ENCODE peak calls at places on chromosomes 5 and 9, in six cellular contexts. M is GM23338, Y is breast epithelium, V is stomach, S is glutamatergic neuron, N is uterus. O is an unnamed sample.

GRCh38 chr5:168679515-168679920 is 100.3 kb upstream of the PANK3 start:
- DNase-seq in N (peak), M (peak), V (peak), S (peak), Y (peak), O (peak)

GRCh38 chr5:176486189-176486757 is 38.1 kb downstream of the FAF2 start:
- DNase-seq in Y (no peak), V (no peak), S (no peak), N (no peak), M (peak), O (no peak)

GRCh38 chr5:141382469-141383294 is at the start of gene PCDHGA7:
- DNase-seq in N (no peak), V (no peak), M (no peak), S (no peak), Y (no peak), O (no peak)

GRCh38 chr5:116176124-116176523 is 91.3 kb downstream of the COMMD10 start:
- DNase-seq in M (no peak), S (no peak), V (no peak), N (no peak), Y (no peak), O (no peak)

GRCh38 chr5:42691413-42691861 is 65.2 kb upstream of the CCDC152 start:
- DNase-seq in M (no peak), Y (no peak), N (no peak), V (no peak), S (no peak), O (no peak)

GRCh38 chr5:39794511-39794910 is 369.7 kb upstream of the DAB2 start:
- DNase-seq in Y (no peak), V (no peak), M (no peak), N (no peak), S (no peak), O (no peak)

GRCh38 chr9:23215688-23216087 is 610.4 kb downstream of the ELAVL2 start:
- DNase-seq in M (no peak), N (no peak), Y (no peak), S (no peak), V (no peak), O (no peak)

GRCh38 chr5:38591450-38591849 is 35.0 kb upstream of the LIFR start:
- DNase-seq in S (no peak), V (no peak), Y (no peak), N (no peak), M (no peak), O (no peak)

GRCh38 chr9:31799953-31800609 is 584.4 kb upstream of the ACO1 start:
- DNase-seq in N (no peak), Y (no peak), S (no peak), V (no peak), M (peak), O (peak)

GRCh38 chr5:92886751-92887150 is 694.3 kb downstream of the NR2F1-AS1 start:
- DNase-seq in M (no peak), V (no peak), Y (no peak), N (no peak), S (no peak), O (no peak)

GRCh38 chr9:4475301-4475700 is 15.0 kb upstream of the SLC1A1 start:
- DNase-seq in V (no peak), S (no peak), M (no peak), Y (no peak), N (no peak), O (no peak)

GRCh38 chr5:74370168-74370567 is 270.4 kb downstream of the ENC1 start:
- DNase-seq in S (no peak), M (no peak), N (no peak), V (no peak), Y (no peak), O (no peak)

GRCh38 chr5:5387192-5387591 is 35.3 kb upstream of the ICE1 start:
- DNase-seq in V (no peak), S (no peak), N (no peak), Y (no peak), M (no peak), O (no peak)

GRCh38 chr9:91978739-91979414 is 28.8 kb upstream of the ROR2 start:
- DNase-seq in M (peak), V (peak), S (peak), N (no peak), Y (no peak), O (peak)

GRCh38 chr5:74143151-74143550 is 497.4 kb downstream of the ENC1 start:
- DNase-seq in Y (no peak), V (no peak), N (no peak), S (no peak), M (no peak), O (no peak)

GRCh38 chr5:176514244-176514918 is 22.8 kb downstream of the RNF44 start:
- DNase-seq in V (no peak), M (no peak), Y (no peak), S (no peak), N (no peak), O (no peak)

GRCh38 chr9:89422151-89422918 is 75.6 kb downstream of the SEMA4D start:
- DNase-seq in S (no peak), N (no peak), V (no peak), M (no peak), Y (no peak), O (no peak)

DNA sequence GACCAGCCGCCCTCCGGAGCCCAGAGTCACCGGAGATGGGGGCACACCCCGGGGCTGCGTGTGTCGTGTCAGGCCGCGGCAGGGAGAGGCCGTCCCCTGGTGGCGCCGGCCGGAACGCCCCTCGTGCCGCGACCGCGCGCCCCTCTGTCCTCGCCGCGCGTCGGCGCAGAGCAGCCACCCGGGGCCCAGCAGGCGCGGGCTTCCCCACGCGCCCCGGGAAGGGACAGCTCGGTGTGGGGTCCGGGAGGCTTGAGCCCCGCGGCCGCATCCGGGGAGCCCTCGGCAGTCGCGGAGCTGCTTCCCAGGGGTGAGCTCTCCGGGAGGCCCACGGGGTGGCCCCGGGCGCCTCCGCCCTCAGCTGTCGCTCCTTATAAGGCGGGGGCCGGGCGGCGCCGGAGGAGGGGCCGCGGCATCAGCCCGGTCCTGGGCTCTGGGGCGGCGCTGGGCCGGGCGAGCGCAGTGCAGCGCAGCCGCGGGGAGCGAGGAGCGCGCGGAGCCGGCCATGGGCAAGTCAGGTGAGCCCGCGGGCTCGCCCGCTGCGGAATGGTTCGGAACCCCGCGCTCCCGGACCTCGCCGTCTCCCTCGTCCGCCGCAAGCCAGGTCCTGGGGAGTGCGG is at the start of gene GLIPR2:
- DNase-seq in M (peak), S (peak), V (peak), Y (no peak), N (peak), O (peak)
- TF ChIP-seq CTCF in M (no peak), S (peak), V (no peak), Y (no peak), N (peak), O (peak)

DNA sequence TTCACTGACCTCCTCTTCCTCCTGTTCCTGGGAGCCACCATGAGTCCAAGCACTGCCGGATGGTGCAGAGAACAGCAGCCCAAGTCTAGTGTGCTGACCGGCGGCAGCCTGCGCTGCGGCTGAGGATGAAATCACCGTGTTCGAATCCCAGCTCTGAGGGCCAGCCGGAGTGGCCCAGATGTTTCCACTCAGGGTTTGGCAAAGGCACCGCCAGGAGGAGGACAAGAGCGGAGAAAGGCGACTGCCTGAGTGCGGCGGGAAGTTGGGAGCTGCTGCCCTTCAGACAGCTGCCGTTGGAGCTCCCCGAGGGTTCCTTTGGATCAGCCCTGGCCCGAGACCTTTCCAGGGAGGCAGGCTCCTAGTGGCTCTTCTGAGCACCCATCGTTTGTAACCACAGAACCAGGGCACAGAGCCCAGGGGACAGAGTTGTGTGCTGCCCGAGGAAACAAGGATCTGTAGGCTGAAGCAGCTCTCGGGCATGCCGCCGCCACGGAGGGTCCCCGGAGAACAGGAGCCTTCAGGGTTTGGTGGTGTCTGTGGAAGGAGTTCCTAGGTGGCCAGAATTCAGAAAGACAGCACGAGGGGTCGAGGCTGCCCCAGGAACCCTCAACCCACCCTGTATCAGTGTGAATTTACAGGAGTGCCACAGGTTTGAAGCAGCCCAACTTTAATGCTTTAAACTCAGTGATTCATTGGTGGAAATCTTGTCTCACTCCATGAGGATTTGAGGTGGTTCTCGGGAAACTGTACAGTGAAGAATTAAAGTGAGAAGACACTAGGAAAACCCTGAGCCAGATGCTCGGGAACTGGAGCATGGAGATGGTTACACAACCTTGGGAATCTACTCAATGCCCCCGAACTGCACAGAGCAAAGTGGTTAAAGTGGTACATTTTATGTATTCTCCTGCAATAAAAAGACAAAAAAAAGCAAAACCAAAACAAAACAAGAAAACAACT is 115.5 kb upstream of the COL5A1 start:
- DNase-seq in S (no peak), M (no peak), V (peak), N (peak), Y (peak), O (no peak)
- TF ChIP-seq CTCF in S (no peak), M (no peak), V (no peak), N (no peak), Y (no peak), O (no peak)

DNA sequence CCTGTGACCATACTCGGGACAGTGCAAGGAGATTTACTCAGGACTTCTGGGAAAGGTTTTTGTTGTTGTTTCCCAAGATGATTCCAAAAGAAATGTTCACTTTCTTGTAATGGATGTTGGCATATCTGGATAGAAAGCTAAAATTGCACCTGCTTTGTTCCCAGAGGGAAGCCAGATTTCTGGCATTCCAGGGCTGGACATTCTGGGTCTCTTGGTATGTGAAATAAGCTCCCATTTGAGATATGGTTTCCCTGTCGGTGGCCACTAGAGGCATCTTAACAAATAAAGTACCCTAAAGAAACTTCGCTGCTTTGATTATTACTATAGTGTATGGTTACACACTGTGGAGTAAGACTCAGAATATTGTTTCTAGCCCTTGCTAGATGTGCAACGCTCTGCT is 737.3 kb downstream of the BRINP1 start:
- DNase-seq in V (no peak), N (no peak), M (peak), S (no peak), Y (no peak), O (no peak)
- TF ChIP-seq CTCF in V (no peak), N (no peak), M (peak), S (no peak), Y (no peak), O (no peak)

GRCh38 chr9:134860510-134860909 is 20.1 kb upstream of the FCN2 start:
- DNase-seq in M (no peak), N (no peak), Y (no peak), S (no peak), V (no peak), O (no peak)

GRCh38 chr9:134861586-134862334 is 18.9 kb upstream of the FCN2 start:
- DNase-seq in N (no peak), V (no peak), Y (no peak), M (no peak), S (no peak), O (no peak)

GRCh38 chr9:134855231-134855899 is 25.2 kb upstream of the FCN2 start:
- DNase-seq in M (no peak), S (no peak), V (no peak), Y (no peak), N (no peak), O (no peak)

GRCh38 chr9:134855900-134856377 is 24.7 kb upstream of the FCN2 start:
- DNase-seq in N (no peak), S (no peak), V (no peak), Y (no peak), M (no peak), O (no peak)

DNA sequence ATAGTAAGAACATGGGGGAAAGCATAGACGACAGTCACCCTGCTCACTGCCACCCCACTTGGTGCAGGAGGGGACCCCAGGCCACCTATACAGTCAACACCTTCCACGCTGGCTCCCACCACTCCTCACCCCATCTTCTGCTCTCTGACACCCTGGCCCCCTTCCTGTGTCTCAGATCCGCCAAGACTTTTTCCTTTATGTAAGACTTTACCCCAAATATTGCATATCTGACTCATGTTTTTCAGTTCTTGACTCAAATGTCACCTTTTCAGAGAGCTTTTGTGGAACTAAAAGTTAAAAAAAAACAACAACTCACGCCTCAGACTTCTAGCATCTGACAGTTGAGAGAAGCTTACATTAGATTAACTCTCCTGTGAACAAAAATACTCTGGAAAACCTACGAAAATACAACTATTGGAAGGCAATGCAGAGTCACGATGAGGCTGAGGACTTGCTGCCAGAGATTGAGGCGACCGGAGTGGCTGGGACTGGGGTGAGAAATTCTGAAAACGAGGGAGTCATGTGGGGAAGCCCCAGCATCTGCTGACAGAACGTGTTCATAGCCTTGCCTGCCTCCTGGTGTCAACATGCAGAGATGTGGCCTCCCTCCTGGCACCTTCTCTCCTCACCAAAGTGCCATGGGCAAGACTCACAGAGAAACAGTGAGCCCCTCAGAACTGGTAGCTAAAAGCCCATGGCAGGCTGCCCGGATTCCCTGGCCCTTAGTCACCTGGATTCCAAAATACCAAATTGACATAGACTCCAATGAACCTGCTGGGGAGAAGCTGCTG is 22.4 kb upstream of the FCN2 start:
- DNase-seq in V (no peak), Y (peak), M (no peak), N (peak), S (no peak), O (no peak)
- TF ChIP-seq CTCF in V (no peak), Y (no peak), M (no peak), N (no peak), S (no peak), O (no peak)

O was measured in nephron progenitor cell.